ENCODE peak calls at places on chromosomes 2 and 18, in seven cellular contexts. One of them, this sample, is unnamed.
A peak's percentile ranks its signal among the peaks of the same experiment; 100 is the strongest.

GRCh38 chr2:11564864-11565567 is 31.2 kb downstream of the GREB1 start:
- DNase-seq in uterus: no peak
- DNase-seq in stomach: no peak
- DNase-seq in H54: no peak
- DNase-seq in breast epithelium: no peak
- DNase-seq in Peyer's patch: no peak
- DNase-seq in IMR-90: no peak
- DNase-seq in this sample: no peak

GRCh38 chr2:23436346-23437099 is 51.5 kb downstream of the KLHL29 start:
- DNase-seq in uterus: peak; percentile 50
- DNase-seq in Peyer's patch: no peak
- DNase-seq in breast epithelium: no peak
- DNase-seq in IMR-90: peak; percentile 34
- DNase-seq in stomach: peak; percentile 19
- DNase-seq in H54: no peak
- DNase-seq in this sample: no peak

GRCh38 chr2:234593636-234594035 is 96.8 kb upstream of the ARL4C start:
- DNase-seq in IMR-90: peak; percentile 11
- DNase-seq in breast epithelium: no peak
- DNase-seq in Peyer's patch: no peak
- DNase-seq in uterus: no peak
- DNase-seq in stomach: no peak
- DNase-seq in H54: no peak
- DNase-seq in this sample: peak; percentile 62

GRCh38 chr2:110748489-110748867 is 16.1 kb downstream of the ACOXL start:
- DNase-seq in uterus: no peak
- DNase-seq in IMR-90: peak; percentile 11
- DNase-seq in H54: no peak
- DNase-seq in breast epithelium: no peak
- DNase-seq in stomach: peak; percentile 42
- DNase-seq in Peyer's patch: peak; percentile 73
- DNase-seq in this sample: peak; percentile 87

GRCh38 chr2:207163053-207163814 is 2.5 kb downstream of the KLF7 start:
- DNase-seq in Peyer's patch: peak; percentile 50
- DNase-seq in IMR-90: peak; percentile 92
- DNase-seq in uterus: peak; percentile 64
- DNase-seq in stomach: peak; percentile 45
- DNase-seq in breast epithelium: no peak
- DNase-seq in H54: peak; percentile 34
- DNase-seq in this sample: no peak

GRCh38 chr2:220394433-220394832 is 767.0 kb downstream of the SLC4A3 start:
- DNase-seq in H54: peak; percentile 11
- DNase-seq in uterus: no peak
- DNase-seq in breast epithelium: no peak
- DNase-seq in stomach: no peak
- DNase-seq in Peyer's patch: no peak
- DNase-seq in IMR-90: peak; percentile 58
- DNase-seq in this sample: no peak

GRCh38 chr2:150204449-150204848 is 283.0 kb downstream of the RND3 start:
- DNase-seq in Peyer's patch: no peak
- DNase-seq in IMR-90: peak; percentile 98
- DNase-seq in H54: no peak
- DNase-seq in breast epithelium: no peak
- DNase-seq in stomach: no peak
- DNase-seq in uterus: no peak
- DNase-seq in this sample: no peak

GRCh38 chr2:101380376-101380775 is 6.9 kb downstream of the CREG2 start:
- DNase-seq in stomach: no peak
- DNase-seq in IMR-90: peak; percentile 71
- DNase-seq in breast epithelium: no peak
- DNase-seq in H54: peak; percentile 92
- DNase-seq in Peyer's patch: no peak
- DNase-seq in uterus: peak; percentile 44
- DNase-seq in this sample: no peak

GRCh38 chr2:207663870-207664545 is 38.8 kb upstream of the METTL21A start:
- DNase-seq in Peyer's patch: no peak
- DNase-seq in stomach: no peak
- DNase-seq in H54: no peak
- DNase-seq in uterus: no peak
- DNase-seq in breast epithelium: no peak
- DNase-seq in IMR-90: no peak
- DNase-seq in this sample: no peak

GRCh38 chr2:70085711-70086277 is 1.5 kb upstream of the PCBP1 start:
- DNase-seq in H54: no peak
- DNase-seq in Peyer's patch: peak; percentile 45
- DNase-seq in stomach: no peak
- DNase-seq in IMR-90: no peak
- DNase-seq in breast epithelium: no peak
- DNase-seq in uterus: no peak
- DNase-seq in this sample: no peak

GRCh38 chr2:96260404-96261260 is 5.2 kb downstream of the TMEM127 start:
- DNase-seq in uterus: peak; percentile 62
- DNase-seq in Peyer's patch: peak; percentile 86
- DNase-seq in breast epithelium: peak; percentile 75
- DNase-seq in IMR-90: peak; percentile 92
- DNase-seq in stomach: peak; percentile 70
- DNase-seq in H54: peak; percentile 95
- DNase-seq in this sample: no peak

GRCh38 chr2:235051436-235052260 is 99.8 kb downstream of the SH3BP4 start:
- DNase-seq in uterus: no peak
- DNase-seq in IMR-90: peak; percentile 37
- DNase-seq in Peyer's patch: peak; percentile 27
- DNase-seq in stomach: peak; percentile 10
- DNase-seq in breast epithelium: peak; percentile 47
- DNase-seq in H54: no peak
- DNase-seq in this sample: no peak

GRCh38 chr2:82023710-82024109 is 1719.2 kb upstream of the LRRTM1 start:
- DNase-seq in uterus: no peak
- DNase-seq in breast epithelium: no peak
- DNase-seq in IMR-90: no peak
- DNase-seq in Peyer's patch: no peak
- DNase-seq in H54: no peak
- DNase-seq in stomach: no peak
- DNase-seq in this sample: no peak

GRCh38 chr2:204737296-204737695 is 192.0 kb downstream of the PARD3B start:
- DNase-seq in H54: no peak
- DNase-seq in IMR-90: no peak
- DNase-seq in Peyer's patch: no peak
- DNase-seq in uterus: no peak
- DNase-seq in stomach: no peak
- DNase-seq in breast epithelium: no peak
- DNase-seq in this sample: no peak

GRCh38 chr2:96952976-96953610 is 33.3 kb downstream of the FAM178B start:
- DNase-seq in IMR-90: peak; percentile 42
- DNase-seq in breast epithelium: no peak
- DNase-seq in Peyer's patch: no peak
- DNase-seq in H54: no peak
- DNase-seq in uterus: peak; percentile 88
- DNase-seq in stomach: peak; percentile 37
- DNase-seq in this sample: no peak

GRCh38 chr2:212843409-212844199 is 305.0 kb upstream of the ERBB4 start:
- DNase-seq in uterus: no peak
- DNase-seq in IMR-90: peak; percentile 91
- DNase-seq in Peyer's patch: no peak
- DNase-seq in stomach: no peak
- DNase-seq in breast epithelium: no peak
- DNase-seq in H54: no peak
- DNase-seq in this sample: no peak

GRCh38 chr18:59022167-59022945 is 117.3 kb upstream of the SEC11C start:
- DNase-seq in uterus: no peak
- DNase-seq in Peyer's patch: no peak
- DNase-seq in H54: no peak
- DNase-seq in breast epithelium: no peak
- DNase-seq in stomach: no peak
- DNase-seq in IMR-90: no peak
- DNase-seq in this sample: no peak

GRCh38 chr2:70686577-70687460 is 81.2 kb downstream of the ADD2 start:
- DNase-seq in H54: peak; percentile 96
- DNase-seq in stomach: no peak
- DNase-seq in Peyer's patch: no peak
- DNase-seq in uterus: no peak
- DNase-seq in breast epithelium: no peak
- DNase-seq in IMR-90: peak; percentile 46
- DNase-seq in this sample: no peak

GRCh38 chr2:145194671-145195070 is 674.8 kb upstream of the ZEB2 start:
- DNase-seq in uterus: no peak
- DNase-seq in breast epithelium: no peak
- DNase-seq in stomach: no peak
- DNase-seq in H54: no peak
- DNase-seq in IMR-90: no peak
- DNase-seq in Peyer's patch: no peak
- DNase-seq in this sample: no peak

GRCh38 chr18:27121108-27121507 is 64.0 kb downstream of the CHST9 start:
- DNase-seq in H54: no peak
- DNase-seq in Peyer's patch: no peak
- DNase-seq in breast epithelium: no peak
- DNase-seq in IMR-90: no peak
- DNase-seq in uterus: no peak
- DNase-seq in stomach: no peak
- DNase-seq in this sample: no peak

GRCh38 chr2:241047253-241048010 is 49.0 kb downstream of the SNED1 start:
- DNase-seq in Peyer's patch: no peak
- DNase-seq in uterus: no peak
- DNase-seq in stomach: no peak
- DNase-seq in IMR-90: no peak
- DNase-seq in breast epithelium: no peak
- DNase-seq in H54: no peak
- DNase-seq in this sample: no peak

GRCh38 chr2:37119182-37119581 is 34.9 kb downstream of the GPATCH11 start:
- DNase-seq in uterus: no peak
- DNase-seq in stomach: no peak
- DNase-seq in IMR-90: no peak
- DNase-seq in Peyer's patch: no peak
- DNase-seq in breast epithelium: no peak
- DNase-seq in H54: no peak
- DNase-seq in this sample: no peak

GRCh38 chr2:88880441-88880953 is 189.0 kb downstream of the RPIA start:
- DNase-seq in H54: peak; percentile 13
- DNase-seq in uterus: peak; percentile 16
- DNase-seq in breast epithelium: no peak
- DNase-seq in stomach: no peak
- DNase-seq in Peyer's patch: peak; percentile 67
- DNase-seq in IMR-90: peak; percentile 39
- DNase-seq in this sample: no peak

GRCh38 chr18:45775241-45775676 is 50.2 kb upstream of the SIGLEC15 start:
- DNase-seq in IMR-90: peak; percentile 63
- DNase-seq in breast epithelium: peak; percentile 78
- DNase-seq in H54: no peak
- DNase-seq in Peyer's patch: peak; percentile 77
- DNase-seq in stomach: peak; percentile 77
- DNase-seq in uterus: peak; percentile 49
- DNase-seq in this sample: peak; percentile 96
- TF ChIP-seq POLR2A in IMR-90: no peak
- TF ChIP-seq POLR2A in breast epithelium: peak; percentile 41
- TF ChIP-seq POLR2A in H54: no peak
- TF ChIP-seq POLR2A in Peyer's patch: no peak
- TF ChIP-seq POLR2A in stomach: no peak
- TF ChIP-seq POLR2A in uterus: no peak
- TF ChIP-seq POLR2A in this sample: no peak

GRCh38 chr2:3533836-3534235 is 14.5 kb upstream of the ADI1 start:
- DNase-seq in breast epithelium: no peak
- DNase-seq in Peyer's patch: no peak
- DNase-seq in IMR-90: no peak
- DNase-seq in uterus: no peak
- DNase-seq in stomach: peak; percentile 60
- DNase-seq in H54: no peak
- DNase-seq in this sample: no peak

GRCh38 chr2:3534251-3534814 is 15.0 kb upstream of the ADI1 start:
- DNase-seq in H54: no peak
- DNase-seq in uterus: no peak
- DNase-seq in Peyer's patch: no peak
- DNase-seq in IMR-90: no peak
- DNase-seq in breast epithelium: no peak
- DNase-seq in stomach: no peak
- DNase-seq in this sample: no peak

GRCh38 chr2:3535467-3535793 is 16.1 kb upstream of the ADI1 start:
- DNase-seq in Peyer's patch: peak; percentile 55
- DNase-seq in H54: no peak
- DNase-seq in IMR-90: no peak
- DNase-seq in uterus: no peak
- DNase-seq in breast epithelium: no peak
- DNase-seq in stomach: no peak
- DNase-seq in this sample: no peak

GRCh38 chr2:3536682-3537632 is 17.6 kb upstream of the ADI1 start:
- DNase-seq in uterus: peak; percentile 65
- DNase-seq in Peyer's patch: no peak
- DNase-seq in stomach: no peak
- DNase-seq in IMR-90: peak; percentile 56
- DNase-seq in breast epithelium: no peak
- DNase-seq in H54: peak; percentile 69
- DNase-seq in this sample: no peak

GRCh38 chr2:3535794-3536681 is 16.7 kb upstream of the ADI1 start:
- DNase-seq in stomach: peak; percentile 55
- DNase-seq in IMR-90: peak; percentile 94
- DNase-seq in Peyer's patch: peak; percentile 65
- DNase-seq in uterus: peak; percentile 73
- DNase-seq in H54: peak; percentile 82
- DNase-seq in breast epithelium: no peak
- DNase-seq in this sample: no peak
- TF ChIP-seq POLR2A in stomach: no peak
- TF ChIP-seq POLR2A in IMR-90: peak; percentile 76
- TF ChIP-seq POLR2A in Peyer's patch: no peak
- TF ChIP-seq POLR2A in uterus: no peak
- TF ChIP-seq POLR2A in H54: peak; percentile 51
- TF ChIP-seq POLR2A in breast epithelium: no peak
- TF ChIP-seq POLR2A in this sample: no peak

DNA sequence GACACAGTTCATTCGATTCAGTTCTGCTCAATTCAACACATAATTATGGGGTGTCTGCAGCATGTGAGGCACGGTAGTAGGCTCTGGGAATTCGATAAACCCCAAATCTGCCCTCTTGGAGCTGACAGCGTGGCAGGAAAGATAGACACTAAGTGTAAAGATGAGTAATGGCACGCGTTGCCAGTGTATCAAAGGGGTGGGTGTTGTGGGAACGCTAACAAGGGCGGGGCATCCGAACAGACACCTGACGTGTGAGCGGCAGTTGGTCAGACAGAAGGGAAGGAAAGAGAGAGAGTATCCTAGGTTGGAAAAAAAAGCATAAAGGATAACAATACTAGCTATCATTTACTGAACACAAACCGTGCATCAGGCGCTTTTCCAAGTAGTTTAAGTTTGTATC is 125.7 kb upstream of the HAAO start:
- DNase-seq in Peyer's patch: no peak
- DNase-seq in IMR-90: no peak
- DNase-seq in uterus: peak; percentile 15
- DNase-seq in stomach: no peak
- DNase-seq in H54: no peak
- DNase-seq in breast epithelium: no peak
- DNase-seq in this sample: no peak
- TF ChIP-seq POLR2A in Peyer's patch: no peak
- TF ChIP-seq POLR2A in IMR-90: no peak
- TF ChIP-seq POLR2A in uterus: no peak
- TF ChIP-seq POLR2A in stomach: no peak
- TF ChIP-seq POLR2A in H54: no peak
- TF ChIP-seq POLR2A in breast epithelium: no peak
- TF ChIP-seq POLR2A in this sample: no peak

DNA sequence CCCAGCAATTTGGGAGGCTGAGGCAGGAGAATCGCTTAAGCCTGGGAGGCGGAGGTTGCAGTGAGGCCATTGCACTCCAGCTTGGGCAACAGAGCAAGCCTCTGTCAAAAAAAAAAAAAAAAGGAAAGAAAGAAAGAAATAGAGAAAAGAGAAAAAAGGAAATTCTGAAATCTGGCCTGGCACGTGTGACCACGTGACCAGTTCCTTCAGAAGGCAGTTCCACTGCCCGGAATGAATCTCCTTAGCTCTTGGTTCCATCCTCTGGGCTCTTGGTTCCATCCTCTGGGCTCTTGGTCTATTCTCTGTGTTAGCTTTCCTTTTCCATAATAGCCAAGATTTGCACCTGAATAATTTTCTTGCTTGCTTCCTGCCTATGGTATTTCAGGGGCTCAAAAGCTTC is 5.3 kb upstream of the POMC start:
- DNase-seq in breast epithelium: no peak
- DNase-seq in stomach: no peak
- DNase-seq in uterus: no peak
- DNase-seq in H54: no peak
- DNase-seq in IMR-90: no peak
- DNase-seq in Peyer's patch: no peak
- DNase-seq in this sample: no peak
- TF ChIP-seq POLR2A in breast epithelium: no peak
- TF ChIP-seq POLR2A in stomach: no peak
- TF ChIP-seq POLR2A in uterus: no peak
- TF ChIP-seq POLR2A in H54: no peak
- TF ChIP-seq POLR2A in IMR-90: no peak
- TF ChIP-seq POLR2A in Peyer's patch: no peak
- TF ChIP-seq POLR2A in this sample: no peak

This sample was measured in esophagus muscularis mucosa.